ENCODE peak calls at places on chromosome 21, in four cellular contexts. W is left ventricle myocardium inferior, B is fibroblast of pulmonary artery, P is GM20000. C is an unnamed sample.

GRCh38 chr21:46554431-46555224 is 50.3 kb downstream of the S100B start:
- DNase-seq in W (no peak), B (no peak), P (no peak), C (peak; percentile 0)

GRCh38 chr21:46286668-46286982 is 483 bp downstream of the YBEY start:
- DNase-seq in W (no peak), B (no peak), P (no peak), C (no peak)

GRCh38 chr21:35134299-35134698 is 85.2 kb upstream of the RUNX1 start:
- DNase-seq in W (no peak), B (no peak), P (no peak), C (no peak)

GRCh38 chr21:28410264-28410663 is 582.4 kb downstream of the LTN1 start:
- DNase-seq in W (no peak), B (peak; percentile 71), P (no peak), C (no peak)

GRCh38 chr21:39004776-39005605 is 178.3 kb downstream of the PSMG1 start:
- DNase-seq in W (peak; percentile 64), B (peak; percentile 87), P (no peak), C (no peak)

GRCh38 chr21:35599164-35599563 is 461.2 kb downstream of the SETD4 start:
- DNase-seq in W (no peak), B (no peak), P (no peak), C (no peak)

GRCh38 chr21:20486303-20486702 is 511.9 kb upstream of the NCAM2 start:
- DNase-seq in W (no peak), B (no peak), P (no peak), C (no peak)

GRCh38 chr21:24197956-24198355 is 1409.3 kb downstream of the MRPL39 start:
- DNase-seq in W (no peak), B (peak; percentile 2), P (no peak), C (no peak)

GRCh38 chr21:35637431-35637830 is 422.9 kb downstream of the SETD4 start:
- DNase-seq in W (no peak), B (peak; percentile 66), P (no peak), C (no peak)

GRCh38 chr21:28142692-28143091 is 850.0 kb downstream of the LTN1 start:
- DNase-seq in W (no peak), B (peak; percentile 59), P (no peak), C (no peak)

GRCh38 chr21:46117586-46118304 is 19.8 kb downstream of the COL6A2 start:
- DNase-seq in W (peak; percentile 9), B (no peak), P (no peak), C (peak; percentile 10)

GRCh38 chr21:34126691-34127090 is 53.3 kb downstream of the MRPS6 start:
- DNase-seq in W (no peak), B (no peak), P (no peak), C (no peak)

GRCh38 chr21:45970674-45971486 is 10.7 kb upstream of the COL6A1 start:
- DNase-seq in W (peak; percentile 76), B (peak; percentile 62), P (peak; percentile 78), C (peak; percentile 93)

GRCh38 chr21:15722591-15723324 is 7.0 kb upstream of the USP25 start:
- DNase-seq in W (no peak), B (no peak), P (no peak), C (no peak)

GRCh38 chr21:27213328-27213727 is 246.4 kb upstream of the ADAMTS5 start:
- DNase-seq in W (no peak), B (peak; percentile 37), P (no peak), C (no peak)

GRCh38 chr21:38809170-38809878 is 3.6 kb downstream of the ETS2 start:
- DNase-seq in W (no peak), B (no peak), P (no peak), C (no peak)

GRCh38 chr21:29237110-29238051 is 61.3 kb upstream of the BACH1 start:
- DNase-seq in W (peak; percentile 18), B (no peak), P (peak; percentile 17), C (no peak)

GRCh38 chr21:40531016-40531415 is 315.9 kb downstream of the DSCAM start:
- DNase-seq in W (no peak), B (no peak), P (no peak), C (no peak)

GRCh38 chr21:25735895-25736597 is 1.3 kb downstream of the GABPA start:
- DNase-seq in W (no peak), B (peak; percentile 52), P (no peak), C (no peak)

GRCh38 chr21:26506951-26507350 is 66.1 kb downstream of the CYYR1 start:
- DNase-seq in W (no peak), B (peak; percentile 18), P (no peak), C (no peak)

GRCh38 chr21:27265492-27265891 is 298.6 kb upstream of the ADAMTS5 start:
- DNase-seq in W (no peak), B (no peak), P (no peak), C (no peak)

GRCh38 chr21:17900281-17900989 is 81.3 kb upstream of the C21orf91 start:
- DNase-seq in W (peak; percentile 51), B (no peak), P (no peak), C (no peak)

GRCh38 chr21:28805885-28806284 is 186.8 kb downstream of the LTN1 start:
- DNase-seq in W (no peak), B (peak; percentile 97), P (no peak), C (no peak)

GRCh38 chr21:35896060-35896459 is 164.3 kb downstream of the SETD4 start:
- DNase-seq in W (no peak), B (no peak), P (peak; percentile 64), C (no peak)

GRCh38 chr21:18424250-18424649 is 20.7 kb upstream of the TMPRSS15 start:
- DNase-seq in W (no peak), B (no peak), P (no peak), C (no peak)

GRCh38 chr21:46229133-46229922 is 754 bp upstream of the LSS start:
- DNase-seq in W (no peak), B (no peak), P (peak; percentile 80), C (peak; percentile 35)

GRCh38 chr21:35352066-35352770 is 303.1 kb upstream of the RUNX1 start:
- DNase-seq in W (no peak), B (peak; percentile 75), P (no peak), C (no peak)

GRCh38 chr21:26405735-26406361 is 167.2 kb downstream of the CYYR1 start:
- DNase-seq in W (no peak), B (peak; percentile 82), P (peak; percentile 8), C (no peak)

GRCh38 chr21:39189857-39190604 is 6.8 kb upstream of the PSMG1 start:
- DNase-seq in W (no peak), B (no peak), P (no peak), C (no peak)

GRCh38 chr21:38614558-38614957 is 116.3 kb upstream of the ERG start:
- DNase-seq in W (no peak), B (no peak), P (no peak), C (no peak)

GRCh38 chr21:38660333-38661295 is 145.1 kb upstream of the ETS2 start:
- DNase-seq in W (peak; percentile 20), B (no peak), P (peak; percentile 34), C (no peak)

GRCh38 chr21:39444406-39445145 is 1.0 kb downstream of the LCA5L start:
- DNase-seq in W (no peak), B (peak; percentile 45), P (no peak), C (no peak)

GRCh38 chr21:38843806-38844479 is 38.2 kb downstream of the ETS2 start:
- DNase-seq in W (no peak), B (peak; percentile 82), P (no peak), C (no peak)

GRCh38 chr21:46675595-46676280 is 40.3 kb downstream of the PRMT2 start:
- DNase-seq in W (no peak), B (peak; percentile 8), P (no peak), C (no peak)

GRCh38 chr21:42269382-42269781 is 45.8 kb downstream of the TFF3 start:
- DNase-seq in W (no peak), B (no peak), P (no peak), C (no peak)
- TF ChIP-seq CTCF in W (no peak), B (no peak), P (no peak), C (no peak)

DNA sequence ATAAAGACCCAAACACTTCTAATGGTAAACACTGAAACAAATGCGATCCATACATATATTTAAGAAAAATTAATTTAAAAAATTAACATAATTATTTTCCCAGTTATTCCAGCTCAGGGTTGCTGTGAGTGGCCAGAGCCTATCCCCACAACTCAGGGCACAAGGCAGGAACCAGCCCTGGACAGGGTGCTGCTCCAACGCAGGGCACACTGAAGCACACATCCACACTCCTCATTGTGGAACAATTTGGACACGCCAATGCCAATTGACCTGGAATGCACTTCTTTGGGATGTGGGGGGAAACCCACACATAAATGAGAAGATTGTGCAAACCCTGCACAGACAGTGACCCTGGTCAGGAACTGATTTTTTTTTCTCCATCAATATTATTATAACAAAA is 23.4 kb downstream of the SAMSN1 start:
- DNase-seq in W (no peak), B (no peak), P (no peak), C (no peak)
- TF ChIP-seq CTCF in W (no peak), B (no peak), P (no peak), C (no peak)

GRCh38 chr21:42321231-42321630 is 6.0 kb upstream of the TFF3 start:
- DNase-seq in W (no peak), B (no peak), P (no peak), C (no peak)

GRCh38 chr21:42320791-42321190 is 5.6 kb upstream of the TFF3 start:
- DNase-seq in W (no peak), B (no peak), P (no peak), C (no peak)

GRCh38 chr21:42321845-42322244 is 6.6 kb upstream of the TFF3 start:
- DNase-seq in W (no peak), B (no peak), P (no peak), C (no peak)

GRCh38 chr21:42319368-42319767 is 4.2 kb upstream of the TFF3 start:
- DNase-seq in W (no peak), B (no peak), P (peak; percentile 56), C (no peak)

GRCh38 chr21:42319851-42320602 is 4.8 kb upstream of the TFF3 start:
- DNase-seq in W (no peak), B (no peak), P (no peak), C (no peak)
- TF ChIP-seq CTCF in W (peak; percentile 16), B (no peak), P (no peak), C (no peak)

GRCh38 chr21:44738621-44739020 is 27.2 kb upstream of the TSPEAR start:
- DNase-seq in W (no peak), B (no peak), P (no peak), C (no peak)

GRCh38 chr21:44740721-44741120 is 29.3 kb upstream of the TSPEAR start:
- DNase-seq in W (no peak), B (no peak), P (no peak), C (no peak)

GRCh38 chr21:44741921-44742320 is 30.5 kb upstream of the TSPEAR start:
- DNase-seq in W (no peak), B (no peak), P (no peak), C (no peak)

GRCh38 chr21:44739316-44739715 is 27.9 kb upstream of the TSPEAR start:
- DNase-seq in W (no peak), B (no peak), P (no peak), C (no peak)

DNA sequence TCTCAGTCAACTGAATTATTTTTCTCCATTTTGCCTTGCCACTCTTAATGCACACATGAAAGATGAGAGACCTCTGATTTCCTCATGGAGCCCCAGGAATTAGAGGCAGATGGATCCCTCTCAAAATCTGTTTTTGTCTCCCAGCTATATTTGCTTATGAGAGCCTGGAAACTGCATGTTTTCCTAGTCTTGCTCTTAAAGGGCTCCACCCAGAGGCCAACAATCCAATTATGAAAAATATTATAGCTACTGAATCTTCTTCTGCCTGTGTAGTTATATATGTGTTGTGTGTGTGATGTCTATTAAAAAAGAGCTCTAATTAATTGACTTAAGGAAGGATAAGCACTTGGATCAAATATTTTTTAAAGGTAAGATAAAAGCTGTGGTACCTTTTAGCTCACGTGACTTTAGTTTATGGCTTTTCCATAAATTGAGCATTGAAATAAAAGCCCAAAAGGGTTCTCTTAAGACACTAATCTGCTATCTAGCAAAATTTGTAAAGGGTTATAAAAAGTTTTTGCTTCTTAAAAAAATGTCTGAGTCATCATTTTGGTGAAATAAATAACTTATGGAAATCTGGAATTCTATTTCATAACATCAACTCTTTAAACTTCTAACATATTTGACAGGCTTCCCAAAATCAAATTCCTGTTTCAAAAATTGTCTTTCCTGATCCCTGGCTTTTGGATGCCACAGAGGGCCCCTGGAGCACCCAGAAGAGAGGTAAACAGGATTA is 31.2 kb upstream of the TSPEAR start:
- DNase-seq in W (no peak), B (peak; percentile 21), P (no peak), C (no peak)
- TF ChIP-seq CTCF in W (peak; percentile 48), B (peak; percentile 43), P (no peak), C (peak; percentile 48)

C was measured in D721Med.